ENCODE peak calls at places on chromosome 13, in six cellular contexts. M, T, L, I, O and J are unnamed samples.

GRCh38 chr13:39998166-39998565 is 342.7 kb downstream of the COG6 start:
- DNase-seq in O (no peak), T (no peak), I (no peak), L (no peak), M (no peak), J (no peak)

GRCh38 chr13:79290595-79291244 is 115.3 kb downstream of the RBM26 start:
- DNase-seq in M (no peak), I (no peak), O (no peak), L (no peak), T (no peak), J (no peak)

GRCh38 chr13:33940898-33941297 is 122.9 kb downstream of the RFC3 start:
- DNase-seq in L (no peak), O (no peak), M (no peak), T (no peak), I (no peak), J (no peak)

GRCh38 chr13:29771247-29771646 is 79.2 kb downstream of the UBL3 start:
- DNase-seq in T (no peak), M (no peak), I (peak; percentile 57), O (no peak), L (no peak), J (no peak)

GRCh38 chr13:79485014-79485441 is 4.1 kb downstream of the NDFIP2 start:
- DNase-seq in O (peak; percentile 30), T (no peak), I (peak; percentile 89), M (no peak), L (no peak), J (no peak)

GRCh38 chr13:69556540-69557196 is 551.0 kb upstream of the ATXN8OS start:
- DNase-seq in M (no peak), O (no peak), L (no peak), I (no peak), T (no peak), J (no peak)

GRCh38 chr13:95970878-95971277 is 82.3 kb downstream of the UGGT2 start:
- DNase-seq in I (no peak), L (no peak), O (no peak), M (no peak), T (no peak), J (no peak)

GRCh38 chr13:105573134-105573533 is 962.3 kb downstream of the EFNB2 start:
- DNase-seq in T (no peak), L (no peak), I (peak; percentile 71), O (no peak), M (no peak), J (no peak)

GRCh38 chr13:34349091-34349722 is 531.3 kb downstream of the RFC3 start:
- DNase-seq in M (peak; percentile 77), O (no peak), T (no peak), I (peak; percentile 99), L (no peak), J (no peak)

GRCh38 chr13:113584870-113585671 is 518 bp downstream of the TFDP1 start:
- DNase-seq in O (peak; percentile 56), L (peak; percentile 65), I (peak; percentile 29), T (peak; percentile 7), M (no peak), J (no peak)

GRCh38 chr13:97851269-97851668 is 102.2 kb upstream of the IPO5 start:
- DNase-seq in I (peak; percentile 11), O (no peak), M (no peak), L (no peak), T (no peak), J (no peak)
- TF ChIP-seq CTCF in I (no peak), O (no peak), M (no peak), L (no peak), T (no peak), J (no peak)

DNA sequence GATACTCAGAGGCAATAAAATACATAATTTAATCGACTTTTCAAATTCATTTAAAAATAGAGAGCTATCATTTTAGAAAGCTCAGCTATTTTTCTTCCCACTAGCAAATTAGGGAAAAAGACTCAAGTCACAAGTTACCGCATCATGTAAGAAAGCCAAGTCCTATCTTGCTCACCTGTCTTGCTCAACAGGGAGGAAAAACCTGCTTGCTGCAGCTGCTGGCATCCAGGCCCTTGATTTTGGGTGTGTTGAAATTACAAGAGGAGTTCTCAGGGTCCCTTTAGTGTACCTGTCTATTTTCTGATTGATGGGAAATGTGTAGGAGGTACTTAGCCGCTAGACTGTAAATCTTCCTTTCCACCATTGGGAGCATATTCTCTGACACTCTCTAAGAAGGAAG is 22.2 kb downstream of the SLC10A2 start:
- DNase-seq in O (no peak), I (no peak), M (no peak), T (no peak), L (no peak), J (no peak)
- TF ChIP-seq CTCF in O (no peak), I (no peak), M (no peak), T (no peak), L (no peak), J (no peak)

GRCh38 chr13:27018230-27018875 is 153.3 kb downstream of the USP12 start:
- DNase-seq in T (no peak), M (no peak), O (no peak), L (no peak), I (no peak), J (no peak)

GRCh38 chr13:27020415-27020814 is 151.2 kb downstream of the USP12 start:
- DNase-seq in M (no peak), T (no peak), O (no peak), L (no peak), I (no peak), J (no peak)

GRCh38 chr13:27016871-27017270 is 154.7 kb downstream of the USP12 start:
- DNase-seq in L (no peak), M (no peak), I (no peak), T (no peak), O (no peak), J (no peak)

GRCh38 chr13:27022571-27023311 is 148.9 kb downstream of the USP12 start:
- DNase-seq in L (no peak), O (no peak), T (no peak), I (peak; percentile 60), M (no peak), J (no peak)

GRCh38 chr13:27018882-27019281 is 152.7 kb downstream of the USP12 start:
- DNase-seq in I (no peak), O (no peak), L (no peak), T (no peak), M (no peak), J (no peak)
- TF ChIP-seq CTCF in I (no peak), O (no peak), L (no peak), T (no peak), M (no peak), J (no peak)

DNA sequence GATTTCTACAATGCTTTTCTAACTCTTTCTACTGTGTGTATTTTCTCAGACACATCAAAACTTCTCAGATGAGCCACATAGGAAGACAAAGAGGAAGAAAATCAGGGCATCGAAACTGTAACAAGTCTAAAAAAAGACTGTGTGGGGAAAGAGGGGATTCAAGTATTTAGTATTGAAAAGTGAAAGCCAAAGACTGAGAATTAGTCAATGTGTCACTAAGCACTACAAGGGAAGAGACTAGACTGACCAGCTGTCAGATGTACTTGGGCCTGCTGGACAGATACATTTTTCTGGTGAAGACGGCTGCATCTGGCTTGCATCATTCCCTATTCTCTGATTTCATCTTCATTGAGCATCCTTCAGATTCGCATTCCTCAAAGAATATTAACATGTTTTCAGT is 25.4 kb downstream of the COMMD6 start:
- DNase-seq in L (no peak), M (no peak), T (no peak), I (no peak), O (no peak), J (no peak)
- TF ChIP-seq CTCF in L (no peak), M (no peak), T (no peak), I (no peak), O (no peak), J (no peak)

GRCh38 chr13:35990196-35990595 is 141.0 kb downstream of the DCLK1 start:
- DNase-seq in L (no peak), O (no peak), I (no peak), M (no peak), T (no peak), J (no peak)
- TF ChIP-seq CTCF in L (no peak), O (no peak), I (no peak), M (no peak), T (no peak), J (no peak)

DNA sequence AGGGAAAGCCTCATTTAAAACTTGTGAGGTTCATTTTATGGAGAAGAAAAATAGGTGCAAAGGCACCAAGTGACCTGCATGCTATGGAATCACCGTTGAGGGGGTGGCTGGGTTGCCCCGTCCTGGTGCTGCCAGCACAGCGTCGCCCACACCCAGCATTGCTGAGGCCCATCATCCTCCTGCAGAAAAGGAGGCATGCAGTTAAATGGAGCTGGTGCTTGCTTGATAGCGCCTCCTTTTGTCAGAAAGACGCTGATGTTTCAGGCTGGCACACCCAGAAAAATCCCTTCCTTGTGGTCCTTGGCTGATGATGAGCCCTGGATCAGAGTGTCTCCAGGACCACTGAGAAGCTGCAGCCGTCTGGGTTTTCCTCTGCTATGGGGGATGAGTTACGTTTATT is 36.9 kb downstream of the DHRS12 start:
- DNase-seq in L (no peak), O (no peak), T (no peak), I (no peak), M (no peak), J (peak; percentile 31)
- TF ChIP-seq CTCF in L (no peak), O (no peak), T (no peak), I (no peak), M (no peak), J (no peak)

GRCh38 chr13:100674848-100675659 is 459 bp upstream of the TMTC4 start:
- DNase-seq in I (peak; percentile 100), O (peak; percentile 100), M (peak; percentile 99), L (peak; percentile 100), T (peak; percentile 100), J (peak; percentile 100)
- TF ChIP-seq CTCF in I (peak; percentile 23), O (no peak), M (peak; percentile 36), L (peak; percentile 47), T (no peak), J (no peak)

GRCh38 chr13:23810842-23811241 is 78.4 kb downstream of the MIPEP start:
- DNase-seq in M (no peak), T (no peak), I (no peak), O (no peak), L (no peak), J (no peak)
- TF ChIP-seq CTCF in M (no peak), T (no peak), I (no peak), O (no peak), L (peak; percentile 46), J (no peak)